ENCODE peak calls at places on chromosome 14, in four cellular contexts. N is HepG2, G is GM12878, Z is K562. R is an unnamed sample.

GRCh38 chr14:23695220-23695999 is 59.2 kb downstream of the DHRS2 start:
- DNase-seq in N (no peak), G (no peak), Z (no peak), R (peak)

GRCh38 chr14:22147716-22148115 is 441.3 kb downstream of the DAD1 start:
- DNase-seq in N (no peak), G (no peak), Z (peak), R (no peak)

GRCh38 chr14:69648480-69649414 is 37.4 kb downstream of the SUSD6 start:
- DNase-seq in N (peak), G (peak), Z (no peak), R (no peak)

GRCh38 chr14:21997300-21997699 is 323.7 kb upstream of the OR4E1 start:
- DNase-seq in N (peak), G (no peak), Z (no peak), R (peak)

GRCh38 chr14:76844223-76844622 is 18.0 kb downstream of the LRRC74A start:
- DNase-seq in N (no peak), G (no peak), Z (no peak), R (no peak)

GRCh38 chr14:35353409-35354172 is 51.0 kb downstream of the NFKBIA start:
- DNase-seq in N (peak), G (no peak), Z (no peak), R (no peak)

GRCh38 chr14:30550335-30550734 is 8.6 kb upstream of the G2E3 start:
- DNase-seq in N (no peak), G (no peak), Z (no peak), R (no peak)

GRCh38 chr14:102505775-102506598 is 3.6 kb downstream of the ANKRD9 start:
- DNase-seq in N (no peak), G (no peak), Z (no peak), R (no peak)

GRCh38 chr14:90692826-90693225 is 123.4 kb downstream of the TTC7B start:
- DNase-seq in N (no peak), G (no peak), Z (no peak), R (no peak)

GRCh38 chr14:90692061-90692460 is 124.2 kb downstream of the TTC7B start:
- DNase-seq in N (no peak), G (no peak), Z (no peak), R (no peak)

GRCh38 chr14:90695997-90696681 is 120.1 kb downstream of the TTC7B start:
- DNase-seq in N (no peak), G (no peak), Z (no peak), R (no peak)

GRCh38 chr14:90691627-90692026 is 124.6 kb downstream of the TTC7B start:
- DNase-seq in N (no peak), G (no peak), Z (no peak), R (no peak)

DNA sequence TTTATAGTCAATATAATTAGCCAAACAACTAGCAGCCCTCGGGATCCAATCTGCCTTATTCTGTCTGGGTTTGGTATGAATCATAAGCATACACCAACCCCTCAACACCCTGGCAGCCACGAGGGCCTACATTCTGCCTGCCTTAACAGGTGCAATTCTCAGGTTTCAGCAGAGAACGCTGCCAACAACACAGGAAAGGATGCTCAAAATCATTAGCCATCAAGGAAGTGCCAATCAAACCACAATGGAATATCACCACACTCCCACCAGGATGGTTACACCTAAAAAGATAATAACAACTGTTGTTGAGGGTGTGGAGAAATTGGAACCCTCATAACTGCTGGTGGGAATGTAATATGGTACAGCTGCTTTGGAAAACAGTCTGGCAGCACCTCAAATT is 122.8 kb downstream of the TTC7B start:
- DNase-seq in N (no peak), G (no peak), Z (no peak), R (no peak)
- TF ChIP-seq TCF7 in N (no peak), G (no peak), Z (no peak), R (no peak)

DNA sequence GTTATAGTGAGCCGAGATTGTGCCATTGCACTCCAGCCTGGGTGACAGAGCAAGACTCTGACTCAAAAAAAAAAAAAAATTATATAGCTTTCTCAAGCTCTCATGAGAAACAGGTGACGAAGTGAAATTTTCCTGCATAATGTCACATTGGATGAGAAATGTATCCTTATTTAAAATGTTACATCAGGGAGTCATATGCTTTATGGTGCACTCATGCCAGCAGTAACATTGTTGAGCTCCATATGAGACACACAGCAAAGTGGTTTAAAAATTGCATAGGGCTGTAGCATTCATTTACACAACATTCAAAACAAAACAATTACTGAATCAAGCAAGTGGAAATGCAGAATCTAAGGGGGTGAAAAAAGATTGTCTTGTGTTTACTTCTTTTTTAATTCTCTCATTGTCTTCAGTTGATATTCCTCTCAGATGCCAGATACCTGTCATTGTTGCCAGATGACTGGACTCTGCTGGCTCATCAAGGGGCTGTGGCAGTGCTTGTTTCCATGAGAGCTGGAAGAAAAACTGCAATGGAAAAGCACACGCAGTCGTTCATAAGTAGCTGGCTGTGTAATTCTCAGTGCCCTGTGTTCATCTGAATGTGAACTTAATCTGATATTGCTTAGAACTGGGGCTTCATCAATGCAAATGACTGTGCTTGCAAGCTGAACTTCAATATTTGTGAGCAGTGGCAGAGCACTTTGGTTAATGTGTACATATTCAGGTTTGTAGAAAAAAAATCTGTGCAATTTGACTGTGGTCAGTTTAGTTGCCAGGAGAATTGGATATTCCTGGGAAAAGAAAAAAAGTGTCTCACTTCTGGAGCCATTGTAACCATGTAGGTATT is 305.5 kb downstream of the RAD51B start:
- DNase-seq in N (peak), G (no peak), Z (no peak), R (no peak)
- TF ChIP-seq TCF7 in N (no peak), G (no peak), Z (no peak), R (no peak)

GRCh38 chr14:32134448-32135070 is 57.5 kb downstream of the ARHGAP5 start:
- DNase-seq in N (no peak), G (no peak), Z (no peak), R (no peak)

GRCh38 chr14:32128703-32129102 is 51.6 kb downstream of the ARHGAP5 start:
- DNase-seq in N (no peak), G (no peak), Z (no peak), R (no peak)

GRCh38 chr14:32129124-32129523 is 52.0 kb downstream of the ARHGAP5 start:
- DNase-seq in N (no peak), G (no peak), Z (no peak), R (no peak)
- TF ChIP-seq TCF7 in N (no peak), G (no peak), Z (no peak), R (no peak)

GRCh38 chr14:90447720-90448497 is 51.1 kb downstream of the CALM1 start:
- DNase-seq in N (peak), G (no peak), Z (peak), R (no peak)
- TF ChIP-seq TCF7 in N (no peak), G (no peak), Z (no peak), R (no peak)

GRCh38 chr14:99133563-99134332 is 138.2 kb downstream of the BCL11B start:
- DNase-seq in N (no peak), G (no peak), Z (no peak), R (no peak)
- TF ChIP-seq TCF7 in N (no peak), G (no peak), Z (no peak), R (no peak)

GRCh38 chr14:63800651-63801385 is 52.0 kb upstream of the SYNE2 start:
- DNase-seq in N (no peak), G (no peak), Z (no peak), R (no peak)
- TF ChIP-seq TCF7 in N (no peak), G (no peak), Z (no peak), R (no peak)

GRCh38 chr14:84162658-84163057 is 1367.3 kb upstream of the FLRT2 start:
- DNase-seq in N (no peak), G (no peak), Z (no peak), R (no peak)
- TF ChIP-seq TCF7 in N (no peak), G (no peak), Z (no peak), R (no peak)

DNA sequence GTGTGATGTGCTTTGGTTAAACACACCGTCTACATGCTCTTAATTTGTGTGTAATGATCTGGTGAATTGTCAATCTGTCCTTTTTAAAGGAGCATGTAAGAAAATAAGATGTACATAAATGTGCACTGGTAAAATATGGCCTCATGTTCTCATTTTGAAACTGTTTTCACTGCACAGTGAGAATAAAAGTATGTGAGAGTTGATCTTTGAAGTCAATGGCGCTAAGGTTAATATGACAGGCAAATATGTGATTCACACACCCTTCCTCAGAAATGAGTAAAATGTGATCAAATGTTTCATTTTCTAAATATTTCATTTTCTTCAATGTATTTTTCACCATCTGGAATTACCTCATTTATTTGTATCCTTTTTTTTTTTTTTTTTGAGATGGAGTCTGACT is 8.3 kb upstream of the RNU6-7 start:
- DNase-seq in N (no peak), G (no peak), Z (no peak), R (no peak)
- TF ChIP-seq TCF7 in N (no peak), G (no peak), Z (no peak), R (no peak)

DNA sequence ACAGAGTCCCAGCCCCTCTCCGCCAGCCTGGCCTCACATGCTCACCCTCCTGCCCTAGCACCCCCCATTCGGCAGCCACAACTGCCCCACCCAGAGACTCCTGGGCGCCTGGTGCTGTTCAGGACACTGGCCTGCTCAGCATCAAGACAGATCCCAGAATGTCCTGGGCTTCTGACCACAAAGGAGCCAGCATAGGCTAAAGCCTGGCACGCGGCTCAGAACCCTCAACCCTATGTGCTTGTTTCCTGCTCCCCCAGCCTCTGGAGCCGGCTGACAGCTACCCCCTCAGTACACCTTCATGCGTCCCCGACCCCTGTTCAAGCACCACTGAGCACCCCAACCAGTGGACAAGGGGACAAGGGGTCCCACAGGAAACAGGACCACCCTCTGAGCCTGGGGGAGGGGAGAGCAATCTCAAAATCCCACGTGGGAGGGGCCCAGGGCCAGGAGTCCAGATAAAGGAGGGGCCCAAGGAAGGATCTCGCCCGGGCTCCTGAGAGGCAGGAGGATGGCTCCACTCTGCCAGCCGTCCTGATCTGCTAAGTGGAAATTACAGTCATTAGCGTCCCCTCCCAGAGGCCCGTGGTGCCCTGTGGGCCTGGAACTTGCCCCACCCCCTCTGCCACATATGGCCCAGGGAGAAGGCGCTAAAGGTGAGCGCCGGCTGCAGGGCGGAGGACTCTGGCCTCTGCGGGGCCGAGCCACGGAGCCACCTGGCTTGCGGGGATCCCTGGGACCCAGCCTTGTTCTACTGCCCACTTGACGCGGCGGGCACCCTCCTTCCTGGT is 27.1 kb upstream of the GPR132 start:
- DNase-seq in N (no peak), G (no peak), Z (no peak), R (no peak)
- TF ChIP-seq TCF7 in N (no peak), G (no peak), Z (no peak), R (no peak)

R was measured in WTC11.